ENCODE peak calls at places on chromosomes 12 and 14, in four cellular contexts. D is suprapubic skin; U is CD4-positive, alpha-beta memory T cell; K is mucosa of descending colon. R is an unnamed sample. For H3K36me3, the result is how much of the 10 kb centered on the place peaks cover.

GRCh38 chr12:53004178-53004577 is 2.1 kb upstream of the EIF4B start:
- DNase-seq in D (no peak), U (no peak), K (no peak), R (peak)

GRCh38 chr12:27014859-27015729 is 910 bp upstream of the TM7SF3 start:
- DNase-seq in D (no peak), U (no peak), K (no peak), R (peak)

GRCh38 chr14:102323102-102323501 is 3.6 kb downstream of the ZNF839 start:
- DNase-seq in D (peak), U (peak), K (no peak), R (peak)

GRCh38 chr12:29104495-29104894 is 44.6 kb upstream of the FAR2 start:
- DNase-seq in D (no peak), U (peak), K (no peak), R (no peak)

GRCh38 chr12:12202747-12203146 is 64.1 kb downstream of the LRP6 start:
- DNase-seq in D (no peak), U (no peak), K (no peak), R (no peak)

GRCh38 chr12:42336286-42336685 is 10.3 kb downstream of the PPHLN1 start:
- DNase-seq in D (no peak), U (no peak), K (no peak), R (no peak)

GRCh38 chr14:100673085-100673806 is 53.4 kb upstream of the DLK1 start:
- DNase-seq in D (no peak), U (no peak), K (peak), R (peak)

GRCh38 chr12:32477714-32478113 is 78.4 kb downstream of the FGD4 start:
- DNase-seq in D (no peak), U (no peak), K (no peak), R (no peak)

GRCh38 chr12:40566246-40566645 is 126.0 kb upstream of the CNTN1 start:
- DNase-seq in D (no peak), U (no peak), K (no peak), R (no peak)

GRCh38 chr12:132255642-132256041 is 73.7 kb downstream of the GALNT9 start:
- DNase-seq in D (no peak), U (no peak), K (peak), R (no peak)

DNA sequence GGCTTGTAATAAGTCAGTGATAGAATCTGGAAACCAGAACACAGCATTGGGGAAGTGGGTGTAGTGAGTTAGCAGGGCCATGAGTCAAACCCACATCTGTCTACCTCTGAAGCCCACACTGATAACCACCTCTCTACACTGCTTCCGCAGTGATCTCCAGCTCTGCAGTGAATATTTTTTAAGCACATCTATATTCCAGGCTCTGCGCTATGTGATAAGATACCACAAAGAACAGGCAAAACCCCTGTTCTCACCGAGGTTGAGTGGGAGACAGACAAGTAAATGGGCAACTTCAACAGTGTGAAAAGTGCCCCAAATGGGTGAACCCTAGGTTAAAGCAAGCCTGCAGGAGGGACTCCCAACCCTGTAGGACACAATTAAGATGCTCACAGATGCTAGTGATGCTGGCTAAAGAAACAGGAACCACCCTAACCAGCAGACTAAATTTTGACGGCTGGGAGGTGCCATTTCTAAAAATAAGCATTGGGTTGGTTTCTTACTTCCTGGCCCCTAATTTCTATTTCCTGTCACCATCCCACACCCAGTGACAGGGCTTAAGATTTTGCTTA is 375.0 kb downstream of the DPF3 start:
- DNase-seq in D (no peak), U (peak), K (no peak), R (no peak)
- H3K4me3 ChIP-seq in D (no peak), U (no peak), K (no peak), R (no peak)

GRCh38 chr14:50768220-50768619 is 62.7 kb downstream of the NIN start:
- DNase-seq in D (no peak), U (no peak), K (no peak), R (no peak)

GRCh38 chr14:50772361-50772760 is 58.6 kb downstream of the NIN start:
- DNase-seq in D (no peak), U (no peak), K (no peak), R (no peak)

GRCh38 chr14:50770586-50770985 is 60.4 kb downstream of the NIN start:
- DNase-seq in D (no peak), U (no peak), K (no peak), R (peak)

GRCh38 chr14:50768693-50769092 is 62.3 kb downstream of the NIN start:
- DNase-seq in D (no peak), U (no peak), K (no peak), R (no peak)

GRCh38 chr14:50769893-50770500 is 61.0 kb downstream of the NIN start:
- DNase-seq in D (no peak), U (no peak), K (no peak), R (no peak)
- H3K36me3 ChIP-seq in D (half or more), U (half or more), K (under half), R (under half)

DNA sequence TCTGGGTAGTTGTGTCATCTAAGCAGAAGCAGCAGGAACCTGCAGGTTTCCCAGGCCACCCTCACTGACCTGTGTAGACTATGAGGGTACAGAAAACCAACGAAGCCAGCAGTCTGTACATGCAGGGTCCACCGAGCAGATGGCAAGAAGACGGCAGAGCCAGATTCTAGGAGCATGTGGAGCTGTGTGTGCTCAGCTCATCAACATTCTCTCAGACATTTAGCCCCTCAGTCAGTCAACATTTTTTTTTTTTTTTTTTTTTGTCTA is 7.3 kb upstream of the ASIC1 start:
- DNase-seq in D (no peak), U (no peak), K (peak), R (no peak)
- H3K4me3 ChIP-seq in D (peak), U (no peak), K (no peak), R (no peak)

DNA sequence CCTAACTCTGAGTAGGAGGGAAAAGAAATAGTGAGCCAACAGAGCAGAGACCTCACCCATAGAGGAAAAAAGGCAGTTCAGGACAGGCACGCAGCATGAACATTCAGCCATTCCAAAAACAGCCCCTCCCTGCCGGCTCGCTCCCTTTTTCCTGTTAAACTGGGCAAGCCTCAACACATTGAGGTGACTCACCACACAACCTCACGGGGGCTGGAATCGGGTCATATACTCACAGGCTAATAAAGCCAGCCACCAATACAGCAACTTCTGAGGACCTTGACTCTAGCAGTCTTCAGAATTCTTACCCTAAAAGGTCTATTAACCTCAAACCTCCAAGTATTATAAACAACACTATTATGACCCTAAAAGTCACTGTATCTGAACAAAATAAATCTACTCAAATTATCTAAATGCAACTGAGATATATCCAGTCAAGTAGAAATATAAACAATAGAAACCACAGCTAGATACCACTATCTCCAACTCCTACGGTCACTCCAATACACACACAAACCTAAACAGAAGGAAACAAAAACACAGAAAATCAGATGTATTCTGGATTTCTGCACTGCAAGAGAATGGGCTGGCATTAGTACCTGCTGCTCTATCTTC is 6.3 kb downstream of the YBX3 start:
- DNase-seq in D (peak), U (no peak), K (peak), R (peak)
- H3K36me3 ChIP-seq in D (under half), U (under half), K (under half), R (under half)

DNA sequence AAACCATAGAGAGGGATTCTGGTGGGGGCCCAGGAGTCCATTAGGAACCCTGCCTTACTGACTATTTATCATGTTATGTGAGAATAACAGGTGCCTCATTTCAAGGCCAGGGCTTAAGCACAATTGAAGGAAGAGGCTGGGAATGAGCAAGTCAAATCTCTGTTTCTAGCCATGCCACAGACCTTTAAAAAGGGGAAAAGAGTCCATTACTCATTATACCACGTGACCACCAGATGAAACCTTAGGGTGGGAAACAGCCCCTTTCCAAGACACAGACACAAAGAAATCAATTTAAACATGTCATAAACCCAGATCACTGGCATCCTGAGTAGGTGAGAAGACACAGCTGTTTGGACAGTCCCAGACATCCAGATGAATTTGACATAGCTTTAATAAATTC is 39.5 kb upstream of the KRR1 start:
- DNase-seq in D (no peak), U (no peak), K (no peak), R (no peak)
- H3K4me3 ChIP-seq in D (no peak), U (no peak), K (no peak), R (no peak)

DNA sequence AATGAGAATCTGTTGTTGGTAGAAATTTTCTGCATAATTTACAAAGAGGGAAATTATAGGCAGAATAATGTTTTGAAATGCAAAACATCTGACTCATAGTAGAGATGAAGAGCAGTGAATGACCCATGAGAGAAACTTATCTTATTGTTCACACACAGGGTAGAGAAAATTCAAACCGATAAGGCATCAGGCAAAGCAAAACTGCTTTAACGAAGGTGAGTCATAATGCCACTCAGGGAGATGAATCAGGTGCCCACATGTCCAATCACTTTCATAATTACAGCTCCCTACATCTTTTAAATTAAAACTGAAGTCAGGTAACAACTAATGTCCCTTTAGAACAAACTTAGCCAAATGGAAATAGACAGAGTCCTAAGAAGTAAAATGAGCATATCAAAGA is 265.6 kb upstream of the GARIN6 start:
- DNase-seq in D (no peak), U (no peak), K (no peak), R (peak)
- H3K36me3 ChIP-seq in D (under half), U (under half), K (under half), R (under half)

DNA sequence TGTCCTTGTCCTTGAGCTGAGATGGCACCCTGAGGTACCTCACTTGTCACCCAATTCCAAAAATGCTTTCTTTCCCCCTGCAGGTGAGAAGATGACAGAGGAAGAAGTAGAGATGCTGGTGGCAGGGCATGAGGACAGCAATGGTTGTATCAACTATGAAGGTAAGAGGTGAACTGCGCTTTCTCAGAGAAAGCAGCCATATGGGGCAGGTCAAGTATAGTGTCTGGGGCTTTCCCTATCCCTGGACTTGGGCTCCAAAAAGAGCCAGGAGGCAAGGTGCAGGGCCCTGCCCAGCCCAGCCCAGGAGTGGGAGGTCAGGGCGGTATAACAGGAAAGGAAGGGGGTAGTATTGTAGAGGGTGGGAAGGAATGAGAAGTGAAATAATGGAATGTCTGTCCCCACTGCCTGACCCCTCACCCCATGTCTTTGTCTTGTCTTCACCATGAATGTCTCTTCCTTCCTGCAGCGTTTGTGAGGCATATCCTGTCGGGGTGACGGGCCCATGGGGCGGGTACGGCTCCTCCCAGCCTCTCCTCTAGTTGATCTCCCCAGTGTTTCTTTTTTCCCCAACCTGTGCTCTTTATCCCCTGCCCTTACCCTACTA is 2.1 kb downstream of the MYL6 start:
- DNase-seq in D (no peak), U (peak), K (peak), R (peak)
- H3K4me3 ChIP-seq in D (peak), U (peak), K (no peak), R (peak)